ENCODE peak calls at places on chromosomes 7 and 10, in six cellular contexts. X, N, L, A, U and E are unnamed samples.

GRCh38 chr7:51102828-51103227 is 213.8 kb downstream of the COBL start:
- DNase-seq in X (no peak), N (no peak), L (no peak), A (no peak), U (no peak), E (peak)

GRCh38 chr7:4017785-4018184 is 664.3 kb upstream of the FOXK1 start:
- DNase-seq in X (no peak), N (no peak), L (no peak), A (no peak), U (no peak), E (no peak)

GRCh38 chr7:96311967-96312366 is 9.9 kb downstream of the SLC25A13 start:
- DNase-seq in X (no peak), N (peak), L (no peak), A (no peak), U (no peak), E (no peak)

GRCh38 chr10:69356187-69356586 is 60.5 kb downstream of the TACR2 start:
- DNase-seq in X (no peak), N (no peak), L (no peak), A (no peak), U (no peak), E (no peak)

GRCh38 chr7:5492249-5493020 is 68.8 kb upstream of the TNRC18 start:
- DNase-seq in X (no peak), N (no peak), L (no peak), A (no peak), U (no peak), E (no peak)

GRCh38 chr10:24993237-24993958 is 22.6 kb downstream of the ENKUR start:
- DNase-seq in X (no peak), N (no peak), L (no peak), A (no peak), U (no peak), E (peak)

GRCh38 chr10:123009105-123009805 is 449 bp downstream of the ACADSB start:
- DNase-seq in X (peak), N (peak), L (no peak), A (no peak), U (peak), E (peak)

GRCh38 chr7:31192996-31193395 is 140.9 kb downstream of the ADCYAP1R1 start:
- DNase-seq in X (peak), N (peak), L (no peak), A (no peak), U (no peak), E (peak)

GRCh38 chr7:132815130-132815529 is 238.9 kb upstream of the PLXNA4 start:
- DNase-seq in X (no peak), N (no peak), L (no peak), A (no peak), U (no peak), E (no peak)

GRCh38 chr10:125283191-125283590 is 122.8 kb upstream of the CTBP2 start:
- DNase-seq in X (no peak), N (no peak), L (no peak), A (no peak), U (no peak), E (no peak)

GRCh38 chr10:78028438-78029293 is 649 bp downstream of the POLR3A start:
- DNase-seq in X (no peak), N (peak), L (no peak), A (no peak), U (peak), E (peak)

DNA sequence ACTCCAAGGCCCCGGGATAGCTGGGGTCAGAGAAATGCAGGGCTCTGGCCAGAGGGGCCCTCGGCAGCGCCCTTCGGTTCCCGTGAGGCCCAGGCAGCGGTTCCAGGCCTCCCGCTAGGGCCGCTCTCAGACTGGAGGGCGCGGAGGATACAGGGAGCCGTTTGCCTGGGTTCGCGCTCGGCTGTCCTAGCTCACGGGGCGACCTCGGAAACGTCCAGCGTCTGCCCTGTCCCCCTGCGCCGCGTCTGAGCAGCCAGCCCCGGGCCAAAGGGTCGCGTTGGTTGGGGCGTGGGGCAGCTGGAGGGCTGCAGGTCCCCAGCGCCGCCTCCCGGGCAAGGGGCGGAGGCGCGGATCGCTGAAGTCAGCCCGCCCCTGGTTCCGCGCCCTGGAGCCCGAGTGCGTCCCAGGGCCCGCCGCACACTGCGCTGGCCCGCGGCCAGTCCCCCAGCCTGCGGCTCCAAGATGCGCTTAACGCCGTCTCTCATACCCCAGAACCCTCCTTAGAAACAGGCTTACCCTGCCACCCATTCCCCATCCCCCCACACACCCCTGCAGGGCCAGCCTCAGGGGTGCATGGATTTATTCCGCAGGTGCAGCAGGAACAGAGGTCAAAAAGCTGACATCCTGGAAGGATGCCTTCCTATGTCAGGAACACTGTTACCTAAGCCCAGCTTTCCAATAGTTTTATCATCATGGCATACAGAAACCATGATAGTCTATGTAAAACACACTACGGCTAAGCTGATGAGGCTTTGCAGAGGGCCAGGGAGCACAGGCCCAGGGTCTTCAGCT is 22.1 kb upstream of the OPN4 start:
- DNase-seq in X (no peak), N (peak), L (no peak), A (no peak), U (no peak), E (peak)
- TF ChIP-seq CTCF in X (no peak), N (no peak), L (no peak), A (peak), U (no peak), E (peak)

DNA sequence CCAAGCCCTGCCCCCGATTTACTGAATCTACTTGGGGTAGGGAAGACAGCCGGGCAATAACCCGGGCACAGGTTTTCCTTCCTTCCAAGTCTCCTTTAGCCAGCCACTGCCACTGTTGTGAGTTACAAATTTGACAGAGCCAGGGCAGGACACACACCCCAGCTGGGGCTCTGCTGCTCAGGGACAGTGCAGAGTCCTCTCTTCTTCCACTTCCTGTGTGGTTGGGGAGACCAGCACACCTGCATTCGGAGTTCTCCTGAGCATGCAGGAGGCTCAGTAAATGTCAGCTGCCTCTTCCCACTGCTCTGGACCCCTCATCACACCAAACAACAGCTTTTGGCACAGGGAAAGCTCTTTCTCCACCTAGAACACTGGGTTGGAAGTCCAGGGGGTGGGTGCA is 21.3 kb downstream of the CHST15 start:
- DNase-seq in X (no peak), N (no peak), L (no peak), A (no peak), U (no peak), E (no peak)
- H3K4me3 ChIP-seq in X (no peak), N (no peak), L (no peak), A (no peak), U (no peak), E (no peak)

GRCh38 chr7:44307301-44307900 is 18.0 kb downstream of the CAMK2B start:
- DNase-seq in X (peak), N (peak), L (no peak), A (peak), U (no peak), E (peak)
- TF ChIP-seq CTCF in X (peak), N (peak), L (no peak), A (peak), U (no peak), E (peak)

DNA sequence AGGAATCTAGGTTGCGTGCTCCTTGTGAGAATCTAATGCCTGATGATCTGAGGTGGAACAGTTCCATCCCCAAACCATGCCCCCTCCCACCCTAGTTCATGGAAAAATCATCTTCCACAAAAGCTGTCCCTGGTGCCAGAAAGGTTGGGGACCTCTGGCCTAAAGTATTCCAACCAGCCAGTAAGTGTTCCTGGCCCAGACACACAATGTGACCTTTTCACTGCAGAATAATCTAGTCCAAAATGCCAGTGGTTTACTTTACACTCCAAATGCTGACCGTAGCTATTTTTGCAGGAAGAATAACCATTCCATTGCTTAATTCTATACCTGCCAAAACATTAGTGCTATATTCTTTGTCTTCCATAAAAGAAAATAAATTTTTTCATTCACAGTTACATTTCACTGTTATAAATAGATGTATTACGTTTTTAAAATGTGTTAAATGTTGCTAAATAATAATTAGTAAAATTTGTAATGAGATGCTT is 10.4 kb downstream of the CNNM1 start:
- DNase-seq in X (no peak), N (no peak), L (no peak), A (no peak), U (no peak), E (no peak)
- H3K4me3 ChIP-seq in X (no peak), N (no peak), L (no peak), A (no peak), U (no peak), E (no peak)

GRCh38 chr10:30645340-30645827 is 15.8 kb upstream of the LYZL2 start:
- DNase-seq in X (no peak), N (peak), L (no peak), A (no peak), U (no peak), E (peak)
- TF ChIP-seq CTCF in X (no peak), N (no peak), L (no peak), A (no peak), U (no peak), E (no peak)

GRCh38 chr10:73730153-73730906 is 13.8 kb upstream of the SEC24C start:
- DNase-seq in X (peak), N (peak), L (peak), A (no peak), U (peak), E (peak)

GRCh38 chr10:73732426-73732825 is 11.7 kb upstream of the SEC24C start:
- DNase-seq in X (no peak), N (no peak), L (no peak), A (no peak), U (no peak), E (no peak)

GRCh38 chr10:73732931-73733623 is 11.1 kb upstream of the SEC24C start:
- DNase-seq in X (no peak), N (no peak), L (no peak), A (no peak), U (no peak), E (no peak)

GRCh38 chr10:73734028-73734720 is 10.0 kb upstream of the SEC24C start:
- DNase-seq in X (no peak), N (no peak), L (no peak), A (no peak), U (no peak), E (no peak)

GRCh38 chr10:73731588-73732375 is 12.4 kb upstream of the SEC24C start:
- DNase-seq in X (no peak), N (no peak), L (no peak), A (no peak), U (no peak), E (no peak)
- H3K4me3 ChIP-seq in X (peak), N (peak), L (no peak), A (no peak), U (no peak), E (peak)

GRCh38 chr7:127587663-127588018 is 570 bp upstream of the ARF5 start:
- DNase-seq in X (no peak), N (no peak), L (no peak), A (no peak), U (no peak), E (no peak)
- TF ChIP-seq CTCF in X (no peak), N (no peak), L (no peak), A (no peak), U (no peak), E (no peak)

GRCh38 chr7:116528008-116528789 is 3.4 kb downstream of the CAV1 start:
- DNase-seq in X (peak), N (peak), L (no peak), A (no peak), U (no peak), E (peak)
- H3K4me3 ChIP-seq in X (peak), N (peak), L (peak), A (peak), U (no peak), E (peak)

GRCh38 chr10:73060173-73060572 is 36.5 kb downstream of the P4HA1 start:
- DNase-seq in X (no peak), N (no peak), L (no peak), A (no peak), U (no peak), E (no peak)

GRCh38 chr10:73065441-73065840 is 31.2 kb downstream of the P4HA1 start:
- DNase-seq in X (no peak), N (no peak), L (no peak), A (no peak), U (no peak), E (no peak)

GRCh38 chr10:73058057-73058591 is 38.5 kb downstream of the P4HA1 start:
- DNase-seq in X (no peak), N (no peak), L (no peak), A (no peak), U (no peak), E (no peak)

GRCh38 chr10:73061743-73062142 is 34.9 kb downstream of the P4HA1 start:
- DNase-seq in X (no peak), N (no peak), L (no peak), A (no peak), U (no peak), E (no peak)

DNA sequence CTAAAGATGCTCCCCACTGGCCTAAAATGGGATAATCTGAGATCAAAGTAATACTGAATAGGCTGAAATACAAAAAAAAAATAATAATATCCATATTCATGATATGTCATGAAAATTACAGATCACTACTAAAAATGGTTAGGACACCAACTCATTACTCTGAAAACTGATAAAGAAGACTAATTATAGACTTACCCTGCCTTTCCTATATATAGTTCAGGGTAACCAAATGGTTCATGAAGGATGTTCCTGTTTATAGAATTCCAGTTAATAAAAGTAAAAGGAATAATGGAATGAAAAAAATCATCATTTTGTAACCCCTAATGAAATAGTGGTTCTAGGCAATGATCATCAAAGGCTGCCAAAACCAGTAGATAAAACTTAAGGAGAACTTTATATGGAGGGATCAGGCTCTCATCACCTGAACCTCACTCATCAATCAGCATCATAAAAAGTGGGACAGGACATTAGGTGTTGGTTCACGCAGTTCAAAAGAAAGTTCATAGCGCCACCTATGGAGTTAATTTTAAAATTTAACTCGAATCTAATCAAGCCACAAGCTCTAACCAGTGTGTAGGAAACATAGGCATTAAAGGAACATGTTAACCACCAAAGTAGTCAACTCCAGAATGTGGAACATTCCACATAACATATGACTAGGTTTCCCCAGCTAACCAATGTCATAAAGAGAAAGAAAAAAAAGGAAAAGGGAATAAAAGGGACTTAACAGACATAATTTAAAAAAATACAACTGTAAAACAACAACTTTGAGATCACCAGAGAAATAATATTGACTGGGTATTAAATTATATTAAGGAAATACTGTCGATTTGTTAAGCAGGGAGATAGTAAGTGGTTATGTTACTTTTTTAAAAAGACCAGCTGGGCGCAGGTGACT is 35.7 kb downstream of the P4HA1 start:
- DNase-seq in X (peak), N (peak), L (no peak), A (peak), U (no peak), E (peak)
- TF ChIP-seq CTCF in X (peak), N (peak), L (peak), A (peak), U (peak), E (peak)

GRCh38 chr10:100883322-100883821 is 29.4 kb upstream of the SLF2 start:
- DNase-seq in X (no peak), N (no peak), L (no peak), A (no peak), U (no peak), E (no peak)

GRCh38 chr10:100881552-100882250 is 31.1 kb upstream of the SLF2 start:
- DNase-seq in X (no peak), N (no peak), L (no peak), A (no peak), U (no peak), E (no peak)

GRCh38 chr10:100882251-100882643 is 30.5 kb upstream of the SLF2 start:
- DNase-seq in X (no peak), N (no peak), L (no peak), A (no peak), U (no peak), E (no peak)

GRCh38 chr10:100879741-100880360 is 32.9 kb upstream of the SLF2 start:
- DNase-seq in X (no peak), N (no peak), L (no peak), A (no peak), U (no peak), E (no peak)

GRCh38 chr10:100882681-100883321 is 30.0 kb upstream of the SLF2 start:
- DNase-seq in X (no peak), N (peak), L (no peak), A (no peak), U (no peak), E (peak)
- H3K4me3 ChIP-seq in X (no peak), N (no peak), L (no peak), A (no peak), U (no peak), E (no peak)